ENCODE peak calls at places on chromosome 15, in six cellular contexts. One of them, this sample, is unnamed.

GRCh38 chr15:41474436-41474835 is 19.2 kb upstream of the ITPKA start:
- DNase-seq in NCI-H774: no peak
- DNase-seq in SJSA1: no peak
- DNase-seq in NCI-H1092: no peak
- DNase-seq in mammary epithelial cell: no peak
- DNase-seq in stimulated activated CD8-positive, alpha-beta memory T cell treated with anti-CD3 and anti-CD28 coated beads, Interleukin-7, amount 100 ng/mL, for 1 hour: no peak
- DNase-seq in this sample: no peak

GRCh38 chr15:59738676-59739075 is 49.6 kb upstream of the BNIP2 start:
- DNase-seq in NCI-H774: no peak
- DNase-seq in SJSA1: no peak
- DNase-seq in NCI-H1092: no peak
- DNase-seq in mammary epithelial cell: no peak
- DNase-seq in stimulated activated CD8-positive, alpha-beta memory T cell treated with anti-CD3 and anti-CD28 coated beads, Interleukin-7, amount 100 ng/mL, for 1 hour: no peak
- DNase-seq in this sample: no peak

GRCh38 chr15:44662478-44663409 is 718 bp downstream of the SPG11 start:
- DNase-seq in NCI-H774: peak; percentile 52
- DNase-seq in SJSA1: no peak
- DNase-seq in NCI-H1092: peak; percentile 22
- DNase-seq in mammary epithelial cell: peak; percentile 75
- DNase-seq in stimulated activated CD8-positive, alpha-beta memory T cell treated with anti-CD3 and anti-CD28 coated beads, Interleukin-7, amount 100 ng/mL, for 1 hour: peak; percentile 64
- DNase-seq in this sample: peak; percentile 73

GRCh38 chr15:40859206-40859851 is 14.7 kb downstream of the RHOV start:
- DNase-seq in NCI-H774: peak; percentile 54
- DNase-seq in SJSA1: peak; percentile 41
- DNase-seq in NCI-H1092: peak; percentile 41
- DNase-seq in mammary epithelial cell: peak; percentile 76
- DNase-seq in stimulated activated CD8-positive, alpha-beta memory T cell treated with anti-CD3 and anti-CD28 coated beads, Interleukin-7, amount 100 ng/mL, for 1 hour: peak; percentile 57
- DNase-seq in this sample: peak; percentile 91

GRCh38 chr15:96181873-96182301 is 148.6 kb upstream of the NR2F2 start:
- DNase-seq in NCI-H774: no peak
- DNase-seq in SJSA1: no peak
- DNase-seq in NCI-H1092: no peak
- DNase-seq in mammary epithelial cell: peak; percentile 79
- DNase-seq in stimulated activated CD8-positive, alpha-beta memory T cell treated with anti-CD3 and anti-CD28 coated beads, Interleukin-7, amount 100 ng/mL, for 1 hour: no peak
- DNase-seq in this sample: peak; percentile 64

GRCh38 chr15:69939513-69940440 is 157.9 kb downstream of the TLE3 start:
- DNase-seq in NCI-H774: no peak
- DNase-seq in SJSA1: no peak
- DNase-seq in NCI-H1092: no peak
- DNase-seq in mammary epithelial cell: peak; percentile 8
- DNase-seq in stimulated activated CD8-positive, alpha-beta memory T cell treated with anti-CD3 and anti-CD28 coated beads, Interleukin-7, amount 100 ng/mL, for 1 hour: no peak
- DNase-seq in this sample: no peak

GRCh38 chr15:92413511-92413910 is 19.8 kb downstream of the ST8SIA2 start:
- DNase-seq in NCI-H774: no peak
- DNase-seq in SJSA1: no peak
- DNase-seq in NCI-H1092: no peak
- DNase-seq in mammary epithelial cell: no peak
- DNase-seq in stimulated activated CD8-positive, alpha-beta memory T cell treated with anti-CD3 and anti-CD28 coated beads, Interleukin-7, amount 100 ng/mL, for 1 hour: no peak
- DNase-seq in this sample: no peak

GRCh38 chr15:100114526-100114925 is 227.2 kb downstream of the ADAMTS17 start:
- DNase-seq in NCI-H774: no peak
- DNase-seq in SJSA1: peak; percentile 89
- DNase-seq in NCI-H1092: no peak
- DNase-seq in mammary epithelial cell: no peak
- DNase-seq in stimulated activated CD8-positive, alpha-beta memory T cell treated with anti-CD3 and anti-CD28 coated beads, Interleukin-7, amount 100 ng/mL, for 1 hour: no peak
- DNase-seq in this sample: no peak

GRCh38 chr15:99454941-99455795 is 110.6 kb upstream of the MEF2A start:
- DNase-seq in NCI-H774: no peak
- DNase-seq in SJSA1: peak; percentile 77
- DNase-seq in NCI-H1092: no peak
- DNase-seq in mammary epithelial cell: peak; percentile 99
- DNase-seq in stimulated activated CD8-positive, alpha-beta memory T cell treated with anti-CD3 and anti-CD28 coated beads, Interleukin-7, amount 100 ng/mL, for 1 hour: no peak
- DNase-seq in this sample: peak; percentile 97

GRCh38 chr15:35168464-35168863 is 83.4 kb upstream of the NANOGP8 start:
- DNase-seq in NCI-H774: no peak
- DNase-seq in SJSA1: peak; percentile 57
- DNase-seq in NCI-H1092: no peak
- DNase-seq in mammary epithelial cell: peak; percentile 11
- DNase-seq in stimulated activated CD8-positive, alpha-beta memory T cell treated with anti-CD3 and anti-CD28 coated beads, Interleukin-7, amount 100 ng/mL, for 1 hour: no peak
- DNase-seq in this sample: peak; percentile 42

GRCh38 chr15:83248151-83248851 is 36.2 kb downstream of the BNC1 start:
- DNase-seq in NCI-H774: peak; percentile 40
- DNase-seq in SJSA1: peak; percentile 59
- DNase-seq in NCI-H1092: peak; percentile 17
- DNase-seq in mammary epithelial cell: peak; percentile 62
- DNase-seq in stimulated activated CD8-positive, alpha-beta memory T cell treated with anti-CD3 and anti-CD28 coated beads, Interleukin-7, amount 100 ng/mL, for 1 hour: no peak
- DNase-seq in this sample: peak; percentile 72

GRCh38 chr15:37015476-37015875 is 84.9 kb downstream of the MEIS2 start:
- DNase-seq in NCI-H774: no peak
- DNase-seq in SJSA1: no peak
- DNase-seq in NCI-H1092: no peak
- DNase-seq in mammary epithelial cell: no peak
- DNase-seq in stimulated activated CD8-positive, alpha-beta memory T cell treated with anti-CD3 and anti-CD28 coated beads, Interleukin-7, amount 100 ng/mL, for 1 hour: no peak
- DNase-seq in this sample: no peak

GRCh38 chr15:24956131-24956838 is 1.5 kb downstream of the SNRPN start:
- DNase-seq in NCI-H774: peak; percentile 79
- DNase-seq in SJSA1: peak; percentile 45
- DNase-seq in NCI-H1092: no peak
- DNase-seq in mammary epithelial cell: peak; percentile 61
- DNase-seq in stimulated activated CD8-positive, alpha-beta memory T cell treated with anti-CD3 and anti-CD28 coated beads, Interleukin-7, amount 100 ng/mL, for 1 hour: no peak
- DNase-seq in this sample: peak; percentile 68

GRCh38 chr15:26051771-26052685 is 188.9 kb upstream of the ATP10A start:
- DNase-seq in NCI-H774: no peak
- DNase-seq in SJSA1: no peak
- DNase-seq in NCI-H1092: no peak
- DNase-seq in mammary epithelial cell: no peak
- DNase-seq in stimulated activated CD8-positive, alpha-beta memory T cell treated with anti-CD3 and anti-CD28 coated beads, Interleukin-7, amount 100 ng/mL, for 1 hour: no peak
- DNase-seq in this sample: no peak

GRCh38 chr15:89760303-89761008 is 9.4 kb upstream of the MESP1 start:
- DNase-seq in NCI-H774: peak; percentile 49
- DNase-seq in SJSA1: peak; percentile 71
- DNase-seq in NCI-H1092: peak; percentile 3
- DNase-seq in mammary epithelial cell: peak; percentile 68
- DNase-seq in stimulated activated CD8-positive, alpha-beta memory T cell treated with anti-CD3 and anti-CD28 coated beads, Interleukin-7, amount 100 ng/mL, for 1 hour: peak; percentile 34
- DNase-seq in this sample: peak; percentile 89

GRCh38 chr15:39904115-39904514 is 16.0 kb downstream of the GPR176 start:
- DNase-seq in NCI-H774: no peak
- DNase-seq in SJSA1: no peak
- DNase-seq in NCI-H1092: no peak
- DNase-seq in mammary epithelial cell: no peak
- DNase-seq in stimulated activated CD8-positive, alpha-beta memory T cell treated with anti-CD3 and anti-CD28 coated beads, Interleukin-7, amount 100 ng/mL, for 1 hour: no peak
- DNase-seq in this sample: no peak

GRCh38 chr15:78684645-78685044 is 43.6 kb upstream of the CHRNB4 start:
- DNase-seq in NCI-H774: no peak
- DNase-seq in SJSA1: no peak
- DNase-seq in NCI-H1092: no peak
- DNase-seq in mammary epithelial cell: no peak
- DNase-seq in stimulated activated CD8-positive, alpha-beta memory T cell treated with anti-CD3 and anti-CD28 coated beads, Interleukin-7, amount 100 ng/mL, for 1 hour: no peak
- DNase-seq in this sample: peak; percentile 23

This sample was measured in MCF 10A.